ENCODE peak calls at places on chromosomes 16 and 17, in six cellular contexts. One of them, this sample, is unnamed.
A peak's percentile ranks its signal among the peaks of the same experiment; 100 is the strongest.

GRCh38 chr16:466651-467050 is 41.2 kb downstream of the RAB11FIP3 start:
- DNase-seq in kidney tubule cell: no peak
- DNase-seq in non-pigmented ciliary epithelial cell: no peak
- DNase-seq in NCI-H2081 treated with DMSO at 0.1 percent for 48 hours: no peak
- DNase-seq in stimulated activated naive CD8-positive, alpha-beta T cell treated with anti-CD3 and anti-CD28 coated beads, Interleukin-15, Interleukin-2, amounts not matched to agents 100 U/mL and 50 U/mL, for 24 hours: no peak
- DNase-seq in stimulated activated CD8-positive, alpha-beta memory T cell treated with anti-CD3 and anti-CD28 coated beads, Interleukin-7, amount 100 ng/mL, for 1 hour: no peak
- DNase-seq in this sample: no peak

GRCh38 chr17:63476494-63476856 is 386 bp upstream of the ACE start:
- DNase-seq in non-pigmented ciliary epithelial cell: no peak
- DNase-seq in kidney tubule cell: peak; percentile 13
- DNase-seq in stimulated activated naive CD8-positive, alpha-beta T cell treated with anti-CD3 and anti-CD28 coated beads, Interleukin-15, Interleukin-2, amounts not matched to agents 100 U/mL and 50 U/mL, for 24 hours: peak; percentile 13
- DNase-seq in stimulated activated CD8-positive, alpha-beta memory T cell treated with anti-CD3 and anti-CD28 coated beads, Interleukin-7, amount 100 ng/mL, for 1 hour: no peak
- DNase-seq in NCI-H2081 treated with DMSO at 0.1 percent for 48 hours: no peak
- DNase-seq in this sample: no peak

GRCh38 chr17:7884581-7885356 is 3.8 kb upstream of the CHD3 start:
- DNase-seq in non-pigmented ciliary epithelial cell: no peak
- DNase-seq in stimulated activated CD8-positive, alpha-beta memory T cell treated with anti-CD3 and anti-CD28 coated beads, Interleukin-7, amount 100 ng/mL, for 1 hour: peak; percentile 17
- DNase-seq in NCI-H2081 treated with DMSO at 0.1 percent for 48 hours: no peak
- DNase-seq in kidney tubule cell: peak; percentile 18
- DNase-seq in stimulated activated naive CD8-positive, alpha-beta T cell treated with anti-CD3 and anti-CD28 coated beads, Interleukin-15, Interleukin-2, amounts not matched to agents 100 U/mL and 50 U/mL, for 24 hours: peak; percentile 44
- DNase-seq in this sample: no peak

GRCh38 chr17:67362173-67362572 is 4.2 kb downstream of the PSMD12 start:
- DNase-seq in kidney tubule cell: no peak
- DNase-seq in stimulated activated CD8-positive, alpha-beta memory T cell treated with anti-CD3 and anti-CD28 coated beads, Interleukin-7, amount 100 ng/mL, for 1 hour: no peak
- DNase-seq in stimulated activated naive CD8-positive, alpha-beta T cell treated with anti-CD3 and anti-CD28 coated beads, Interleukin-15, Interleukin-2, amounts not matched to agents 100 U/mL and 50 U/mL, for 24 hours: no peak
- DNase-seq in NCI-H2081 treated with DMSO at 0.1 percent for 48 hours: no peak
- DNase-seq in non-pigmented ciliary epithelial cell: no peak
- DNase-seq in this sample: no peak

GRCh38 chr16:4217246-4218131 is 24.4 kb downstream of the SRL start:
- DNase-seq in NCI-H2081 treated with DMSO at 0.1 percent for 48 hours: no peak
- DNase-seq in stimulated activated naive CD8-positive, alpha-beta T cell treated with anti-CD3 and anti-CD28 coated beads, Interleukin-15, Interleukin-2, amounts not matched to agents 100 U/mL and 50 U/mL, for 24 hours: no peak
- DNase-seq in stimulated activated CD8-positive, alpha-beta memory T cell treated with anti-CD3 and anti-CD28 coated beads, Interleukin-7, amount 100 ng/mL, for 1 hour: no peak
- DNase-seq in kidney tubule cell: no peak
- DNase-seq in non-pigmented ciliary epithelial cell: no peak
- DNase-seq in this sample: no peak

GRCh38 chr16:10981697-10982216 is 37.4 kb downstream of the CLEC16A start:
- DNase-seq in non-pigmented ciliary epithelial cell: no peak
- DNase-seq in kidney tubule cell: no peak
- DNase-seq in NCI-H2081 treated with DMSO at 0.1 percent for 48 hours: no peak
- DNase-seq in stimulated activated naive CD8-positive, alpha-beta T cell treated with anti-CD3 and anti-CD28 coated beads, Interleukin-15, Interleukin-2, amounts not matched to agents 100 U/mL and 50 U/mL, for 24 hours: peak; percentile 61
- DNase-seq in stimulated activated CD8-positive, alpha-beta memory T cell treated with anti-CD3 and anti-CD28 coated beads, Interleukin-7, amount 100 ng/mL, for 1 hour: no peak
- DNase-seq in this sample: no peak

GRCh38 chr17:29111816-29112499 is 68.2 kb downstream of the MYO18A start:
- DNase-seq in stimulated activated CD8-positive, alpha-beta memory T cell treated with anti-CD3 and anti-CD28 coated beads, Interleukin-7, amount 100 ng/mL, for 1 hour: peak; percentile 22
- DNase-seq in kidney tubule cell: peak; percentile 66
- DNase-seq in stimulated activated naive CD8-positive, alpha-beta T cell treated with anti-CD3 and anti-CD28 coated beads, Interleukin-15, Interleukin-2, amounts not matched to agents 100 U/mL and 50 U/mL, for 24 hours: peak; percentile 84
- DNase-seq in non-pigmented ciliary epithelial cell: no peak
- DNase-seq in NCI-H2081 treated with DMSO at 0.1 percent for 48 hours: no peak
- DNase-seq in this sample: no peak

GRCh38 chr16:23835390-23836077 is at the start of gene PRKCB:
- DNase-seq in stimulated activated CD8-positive, alpha-beta memory T cell treated with anti-CD3 and anti-CD28 coated beads, Interleukin-7, amount 100 ng/mL, for 1 hour: peak; percentile 79
- DNase-seq in kidney tubule cell: peak; percentile 34
- DNase-seq in stimulated activated naive CD8-positive, alpha-beta T cell treated with anti-CD3 and anti-CD28 coated beads, Interleukin-15, Interleukin-2, amounts not matched to agents 100 U/mL and 50 U/mL, for 24 hours: peak; percentile 93
- DNase-seq in NCI-H2081 treated with DMSO at 0.1 percent for 48 hours: no peak
- DNase-seq in non-pigmented ciliary epithelial cell: no peak
- DNase-seq in this sample: no peak

GRCh38 chr17:65055708-65056638 is 567 bp downstream of the GNA13 start:
- DNase-seq in stimulated activated CD8-positive, alpha-beta memory T cell treated with anti-CD3 and anti-CD28 coated beads, Interleukin-7, amount 100 ng/mL, for 1 hour: peak; percentile 23
- DNase-seq in stimulated activated naive CD8-positive, alpha-beta T cell treated with anti-CD3 and anti-CD28 coated beads, Interleukin-15, Interleukin-2, amounts not matched to agents 100 U/mL and 50 U/mL, for 24 hours: peak; percentile 66
- DNase-seq in non-pigmented ciliary epithelial cell: peak; percentile 14
- DNase-seq in NCI-H2081 treated with DMSO at 0.1 percent for 48 hours: no peak
- DNase-seq in kidney tubule cell: peak; percentile 53
- DNase-seq in this sample: no peak

GRCh38 chr17:48998557-48999440 is 1.6 kb downstream of the IGF2BP1 start:
- DNase-seq in stimulated activated CD8-positive, alpha-beta memory T cell treated with anti-CD3 and anti-CD28 coated beads, Interleukin-7, amount 100 ng/mL, for 1 hour: no peak
- DNase-seq in NCI-H2081 treated with DMSO at 0.1 percent for 48 hours: no peak
- DNase-seq in kidney tubule cell: no peak
- DNase-seq in stimulated activated naive CD8-positive, alpha-beta T cell treated with anti-CD3 and anti-CD28 coated beads, Interleukin-15, Interleukin-2, amounts not matched to agents 100 U/mL and 50 U/mL, for 24 hours: no peak
- DNase-seq in non-pigmented ciliary epithelial cell: no peak
- DNase-seq in this sample: no peak

GRCh38 chr17:28372203-28372944 is 880 bp downstream of the SARM1 start:
- DNase-seq in kidney tubule cell: no peak
- DNase-seq in stimulated activated naive CD8-positive, alpha-beta T cell treated with anti-CD3 and anti-CD28 coated beads, Interleukin-15, Interleukin-2, amounts not matched to agents 100 U/mL and 50 U/mL, for 24 hours: peak; percentile 41
- DNase-seq in non-pigmented ciliary epithelial cell: no peak
- DNase-seq in NCI-H2081 treated with DMSO at 0.1 percent for 48 hours: no peak
- DNase-seq in stimulated activated CD8-positive, alpha-beta memory T cell treated with anti-CD3 and anti-CD28 coated beads, Interleukin-7, amount 100 ng/mL, for 1 hour: no peak
- DNase-seq in this sample: no peak

GRCh38 chr16:46907061-46907774 is 23.1 kb downstream of the GPT2 start:
- DNase-seq in stimulated activated naive CD8-positive, alpha-beta T cell treated with anti-CD3 and anti-CD28 coated beads, Interleukin-15, Interleukin-2, amounts not matched to agents 100 U/mL and 50 U/mL, for 24 hours: no peak
- DNase-seq in non-pigmented ciliary epithelial cell: no peak
- DNase-seq in stimulated activated CD8-positive, alpha-beta memory T cell treated with anti-CD3 and anti-CD28 coated beads, Interleukin-7, amount 100 ng/mL, for 1 hour: no peak
- DNase-seq in NCI-H2081 treated with DMSO at 0.1 percent for 48 hours: no peak
- DNase-seq in kidney tubule cell: no peak
- DNase-seq in this sample: no peak

This sample was measured in GM12878.